ENCODE peak calls at places on chromosomes 11 and 22, in five cellular contexts. M is tibial artery, R is mammary epithelial cell, F is fibroblast of lung, Q is heart left ventricle. G is an unnamed sample.

GRCh38 chr22:46070215-46070721 is 80.1 kb upstream of the PPARA start:
- DNase-seq in M (peak; percentile 82), R (peak; percentile 76), F (no peak), Q (peak; percentile 68), G (peak; percentile 87)

GRCh38 chr22:50576070-50576469 is 2.2 kb downstream of the CPT1B start:
- DNase-seq in M (no peak), R (peak; percentile 46), F (peak; percentile 24), Q (no peak), G (no peak)

GRCh38 chr11:60088364-60088763 is at the start of gene MS4A2:
- DNase-seq in M (no peak), R (no peak), F (no peak), Q (no peak), G (no peak)

GRCh38 chr11:118342503-118343161 is at the start of gene CD3D:
- DNase-seq in M (no peak), R (no peak), F (no peak), Q (no peak), G (no peak)

GRCh38 chr22:25404923-25405853 is 159.3 kb upstream of the GRK3 start:
- DNase-seq in M (peak; percentile 74), R (peak; percentile 58), F (peak; percentile 72), Q (peak; percentile 85), G (peak; percentile 74)

GRCh38 chr11:88320149-88320559 is 17.4 kb downstream of the CTSC start:
- DNase-seq in M (no peak), R (peak; percentile 32), F (peak; percentile 78), Q (no peak), G (no peak)

GRCh38 chr11:69745201-69745600 is 29.9 kb downstream of the FGF4 start:
- DNase-seq in M (no peak), R (no peak), F (no peak), Q (no peak), G (no peak)

GRCh38 chr11:120708511-120709183 is 197.1 kb downstream of the GRIK4 start:
- DNase-seq in M (no peak), R (no peak), F (no peak), Q (no peak), G (no peak)

GRCh38 chr11:36149538-36150242 is 139.5 kb downstream of the COMMD9 start:
- DNase-seq in M (peak; percentile 70), R (peak; percentile 100), F (peak; percentile 99), Q (peak; percentile 32), G (peak; percentile 75)

GRCh38 chr22:50271011-50271394 is 823 bp upstream of the MAPK11 start:
- DNase-seq in M (no peak), R (no peak), F (no peak), Q (no peak), G (no peak)

GRCh38 chr11:69371731-69372588 is 78.0 kb downstream of the MYEOV start:
- DNase-seq in M (no peak), R (no peak), F (no peak), Q (peak; percentile 3), G (peak; percentile 40)

GRCh38 chr11:32121012-32121411 is 30.1 kb downstream of the RCN1 start:
- DNase-seq in M (no peak), R (no peak), F (no peak), Q (no peak), G (no peak)

GRCh38 chr22:49701380-49702067 is 126.1 kb downstream of the BRD1 start:
- DNase-seq in M (no peak), R (no peak), F (no peak), Q (no peak), G (no peak)

GRCh38 chr11:112265659-112266409 is 5.2 kb upstream of the PLET1 start:
- DNase-seq in M (no peak), R (peak; percentile 25), F (peak; percentile 68), Q (peak; percentile 25), G (peak; percentile 38)

GRCh38 chr11:64347171-64347867 is 7.3 kb downstream of the CCDC88B start:
- DNase-seq in M (no peak), R (peak; percentile 66), F (no peak), Q (no peak), G (no peak)

GRCh38 chr11:10113852-10114251 is 180.2 kb downstream of the SBF2 start:
- DNase-seq in M (no peak), R (no peak), F (no peak), Q (no peak), G (no peak)

GRCh38 chr11:10107522-10107921 is 186.5 kb downstream of the SBF2 start:
- DNase-seq in M (no peak), R (no peak), F (no peak), Q (no peak), G (no peak)

GRCh38 chr11:10114593-10115404 is 179.2 kb downstream of the SBF2 start:
- DNase-seq in M (no peak), R (no peak), F (no peak), Q (no peak), G (no peak)

GRCh38 chr11:10109836-10110235 is 184.2 kb downstream of the SBF2 start:
- DNase-seq in M (no peak), R (no peak), F (peak; percentile 67), Q (no peak), G (no peak)

DNA sequence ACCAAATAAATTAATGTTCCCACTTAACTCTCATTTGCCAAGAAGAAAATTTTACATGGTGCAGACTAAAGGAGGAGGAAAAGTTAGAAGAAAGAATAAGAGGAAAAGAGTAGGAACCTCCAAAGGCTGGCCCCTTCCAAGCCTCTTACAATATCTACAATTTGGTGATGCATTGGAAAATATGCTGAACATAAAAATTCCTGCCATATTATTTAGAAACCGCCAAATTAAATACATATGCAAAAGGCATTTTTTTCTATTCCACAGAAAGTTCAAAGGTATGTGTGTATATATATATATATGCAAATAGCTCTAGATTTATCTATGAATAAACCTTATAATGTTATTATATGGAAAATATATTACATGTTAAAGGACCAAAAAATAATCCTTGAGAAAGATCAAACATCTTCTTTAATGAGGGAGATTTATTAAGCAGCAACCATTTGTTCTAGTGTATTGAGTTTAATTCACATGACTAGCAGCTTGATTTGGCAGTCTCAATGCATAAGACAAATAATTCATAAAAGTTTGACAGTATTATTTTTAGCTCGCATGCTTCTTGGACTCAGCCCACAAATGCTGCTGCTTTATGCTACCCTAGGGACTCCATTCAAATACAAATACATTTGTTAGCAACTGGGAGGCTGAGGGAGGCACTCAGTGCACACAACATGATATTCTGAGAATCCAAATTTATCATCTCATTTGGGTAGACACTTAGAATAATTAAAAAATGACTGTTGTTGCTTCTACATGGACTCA is 184.9 kb downstream of the SBF2 start:
- DNase-seq in M (peak; percentile 56), R (no peak), F (peak; percentile 17), Q (peak; percentile 22), G (no peak)
- H3K4me3 ChIP-seq in M (no peak overlapping the region), R (no peak overlapping the region), F (no peak overlapping the region), Q (no peak overlapping the region), G (no peak overlapping the region)

GRCh38 chr22:21865041-21865440 is 2.4 kb downstream of the MAPK1 start:
- DNase-seq in M (peak; percentile 75), R (peak; percentile 78), F (peak; percentile 88), Q (peak; percentile 45), G (peak; percentile 77)
- H3K4me1 ChIP-seq in M (peaks cover 23% of the 10 kb centered on the region), R (peaks cover 44% of the 10 kb centered on the region), F (peaks cover 2% of the 10 kb centered on the region), Q (peaks cover 32% of the 10 kb centered on the region), G (peaks cover 73% of the 10 kb centered on the region)

GRCh38 chr11:65398362-65398910 is 12.0 kb downstream of the FRMD8 start:
- DNase-seq in M (no peak), R (no peak), F (no peak), Q (no peak), G (no peak)
- TF ChIP-seq CTCF in M (no peak), R (no peak), F (no peak), Q (no peak), G (no peak)

GRCh38 chr11:84685149-84685548 is 942.0 kb downstream of the DLG2 start:
- DNase-seq in M (no peak), R (no peak), F (no peak), Q (no peak), G (no peak)
- H3K4me3 ChIP-seq in M (no peak overlapping the region), R (no peak overlapping the region), F (no peak overlapping the region), Q (no peak overlapping the region), G (no peak overlapping the region)

GRCh38 chr11:128310676-128311445 is 276.5 kb downstream of the ETS1 start:
- DNase-seq in M (no peak), R (peak; percentile 12), F (no peak), Q (no peak), G (no peak)
- H3K4me1 ChIP-seq in M (no peaks in the 10 kb centered on the region), R (no peaks in the 10 kb centered on the region), F (no peaks in the 10 kb centered on the region), Q (no peaks in the 10 kb centered on the region), G (no peaks in the 10 kb centered on the region)

G was measured in right atrium auricular region.